ENCODE peak calls at places on chromosome X, in seven cellular contexts. F is iPS-NIHi11, V is choroid plexus epithelial cell, H is HFFc6, J is H9, B is uterus, G is HCT116. U is an unnamed sample.

GRCh38 chrX:13396887-13397286 is 77.0 kb upstream of the ATXN3L start:
- DNase-seq in F (no peak), V (peak), H (peak), J (no peak), B (no peak), G (no peak), U (no peak)

GRCh38 chrX:71911023-71911730 is 532 bp downstream of the NHSL2 start:
- DNase-seq in F (peak), V (no peak), H (no peak), J (peak), B (peak), G (no peak), U (no peak)

GRCh38 chrX:34918856-34919255 is 23.7 kb upstream of the FAM47B start:
- DNase-seq in F (peak), V (peak), H (peak), J (peak), B (no peak), G (no peak), U (peak)

GRCh38 chrX:17525266-17525665 is 150.3 kb downstream of the NHS start:
- DNase-seq in F (no peak), V (no peak), H (no peak), J (no peak), B (no peak), G (no peak), U (no peak)

GRCh38 chrX:1477801-1478458 is 25.2 kb upstream of the ASMTL start:
- DNase-seq in F (no peak), V (no peak), H (no peak), J (no peak), B (no peak), G (no peak), U (no peak)

GRCh38 chrX:153828723-153829548 is 1.4 kb downstream of the PDZD4 start:
- DNase-seq in F (no peak), V (peak), H (no peak), J (peak), B (no peak), G (no peak), U (no peak)

GRCh38 chrX:261167-261857 is 19.9 kb upstream of the PLCXD1 start:
- DNase-seq in F (no peak), V (no peak), H (no peak), J (peak), B (no peak), G (no peak), U (no peak)

GRCh38 chrX:32195611-32196010 is 1015.7 kb downstream of the DMD start:
- DNase-seq in F (no peak), V (no peak), H (no peak), J (no peak), B (no peak), G (no peak), U (no peak)

GRCh38 chrX:150700107-150700506 is 6.9 kb downstream of the MTMR1 start:
- DNase-seq in F (no peak), V (no peak), H (no peak), J (no peak), B (no peak), G (no peak), U (no peak)

GRCh38 chrX:17377795-17378194 is 2.8 kb downstream of the NHS start:
- DNase-seq in F (no peak), V (peak), H (no peak), J (no peak), B (no peak), G (no peak), U (no peak)

GRCh38 chrX:70439016-70439415 is 5.6 kb upstream of the DLG3 start:
- DNase-seq in F (no peak), V (no peak), H (no peak), J (no peak), B (no peak), G (no peak), U (no peak)

GRCh38 chrX:110173192-110174175 is 144.4 kb downstream of the AMMECR1 start:
- DNase-seq in F (no peak), V (peak), H (no peak), J (no peak), B (no peak), G (no peak), U (no peak)

GRCh38 chrX:138946941-138947340 is 235.4 kb upstream of the FGF13 start:
- DNase-seq in F (no peak), V (no peak), H (no peak), J (no peak), B (no peak), G (no peak), U (peak)

GRCh38 chrX:128634754-128635153 is 582.6 kb upstream of the ACTRT1 start:
- DNase-seq in F (no peak), V (no peak), H (no peak), J (no peak), B (no peak), G (no peak), U (no peak)

GRCh38 chrX:30308263-30309138 is 689 bp downstream of the NR0B1 start:
- DNase-seq in F (peak), V (peak), H (no peak), J (peak), B (no peak), G (no peak), U (peak)

GRCh38 chrX:102604327-102604726 is 5.0 kb downstream of the ARMCX5 start:
- DNase-seq in F (peak), V (no peak), H (no peak), J (no peak), B (no peak), G (no peak), U (peak)

GRCh38 chrX:374566-374965 is 12.1 kb downstream of the PPP2R3B start:
- DNase-seq in F (no peak), V (no peak), H (no peak), J (no peak), B (no peak), G (no peak), U (no peak)

GRCh38 chrX:133849676-133850075 is 135.7 kb downstream of the GPC3 start:
- DNase-seq in F (no peak), V (peak), H (no peak), J (no peak), B (no peak), G (no peak), U (no peak)